ENCODE peak calls at places on chromosomes 1 and 21, in eight cellular contexts. R is ovary, J is fibroblast of lung, H is transverse colon, Y is endodermal cell, O is psoas muscle, Q is hepatocyte, W is WERI-Rb-1. N is an unnamed sample. For H3K27me3 and H3K36me3, the result is how much of the 10 kb centered on the place peaks cover.

GRCh38 chr1:28830814-28831213 is 18.8 kb downstream of the OPRD1 start:
- DNase-seq in Q (no peak), H (no peak), Y (no peak), O (no peak), R (no peak), J (no peak), W (peak), N (peak)

GRCh38 chr1:69814926-69815325 is 247.2 kb downstream of the LRRC7 start:
- DNase-seq in R (no peak), W (no peak), H (no peak), J (no peak), Y (no peak), O (no peak), Q (no peak), N (no peak)

GRCh38 chr21:46141767-46142580 is 13.4 kb downstream of the FTCD start:
- DNase-seq in H (no peak), J (no peak), Q (no peak), O (peak), R (peak), W (no peak), Y (no peak), N (no peak)

GRCh38 chr1:103250441-103250861 is 142.1 kb upstream of the COL11A1 start:
- DNase-seq in R (no peak), Y (peak), J (peak), H (no peak), W (no peak), Q (peak), O (no peak), N (no peak)

GRCh38 chr1:225911207-225912130 is 12.6 kb downstream of the PYCR2 start:
- DNase-seq in Q (peak), Y (peak), O (peak), H (peak), W (no peak), J (peak), R (peak), N (peak)

GRCh38 chr1:21149430-21149861 is 27.3 kb downstream of the EIF4G3 start:
- DNase-seq in W (no peak), Y (no peak), J (peak), H (peak), Q (peak), O (no peak), R (no peak), N (no peak)

GRCh38 chr1:54823670-54824069 is 22.5 kb upstream of the TTC22 start:
- DNase-seq in W (no peak), H (no peak), J (no peak), Y (no peak), O (no peak), Q (no peak), R (no peak), N (no peak)

GRCh38 chr1:222711319-222712252 is 705 bp downstream of the AIDA start:
- DNase-seq in Y (peak), Q (peak), J (peak), O (peak), R (peak), W (peak), H (peak), N (peak)

GRCh38 chr1:117173711-117174110 is 37.0 kb downstream of the VTCN1 start:
- DNase-seq in Y (no peak), Q (no peak), H (no peak), O (no peak), R (no peak), W (no peak), J (no peak), N (no peak)

GRCh38 chr1:226443439-226443838 is 35.5 kb upstream of the PARP1 start:
- DNase-seq in R (no peak), Q (no peak), Y (peak), J (peak), H (no peak), O (no peak), W (no peak), N (no peak)

GRCh38 chr1:219066631-219067349 is 106.9 kb upstream of the LYPLAL1 start:
- DNase-seq in O (no peak), W (no peak), R (no peak), J (peak), Y (no peak), Q (peak), H (no peak), N (no peak)

GRCh38 chr1:117587479-117588356 is 18.1 kb upstream of the TENT5C start:
- DNase-seq in H (no peak), J (no peak), R (no peak), Y (no peak), O (no peak), W (no peak), Q (no peak), N (no peak)

GRCh38 chr1:240739139-240739538 is 127.2 kb upstream of the GREM2 start:
- DNase-seq in Q (no peak), J (peak), W (no peak), Y (no peak), R (no peak), H (no peak), O (no peak), N (no peak)

GRCh38 chr1:184296466-184297243 is 90.2 kb upstream of the C1orf21 start:
- DNase-seq in Y (no peak), J (peak), O (peak), Q (peak), R (peak), W (peak), H (peak), N (no peak)

GRCh38 chr1:15422871-15423270 is 13.2 kb downstream of the EFHD2 start:
- DNase-seq in H (no peak), J (no peak), O (no peak), Q (no peak), W (no peak), R (no peak), Y (no peak), N (no peak)

GRCh38 chr1:94463056-94463764 is 45.0 kb downstream of the ABCD3 start:
- DNase-seq in J (no peak), Y (no peak), O (no peak), Q (no peak), R (no peak), W (no peak), H (no peak), N (no peak)

GRCh38 chr1:19179597-19180271 is 30.3 kb downstream of the UBR4 start:
- DNase-seq in W (peak), Y (no peak), J (peak), H (no peak), O (no peak), R (no peak), Q (peak), N (peak)

GRCh38 chr21:18384771-18385170 is 18.8 kb downstream of the TMPRSS15 start:
- DNase-seq in O (no peak), R (no peak), J (no peak), H (no peak), Y (no peak), W (no peak), Q (peak), N (peak)

GRCh38 chr1:10424034-10424433 is 6.2 kb upstream of the CENPS start:
- DNase-seq in O (peak), Y (no peak), W (no peak), J (peak), H (peak), R (peak), Q (peak), N (no peak)

GRCh38 chr1:153346067-153346723 is 2.4 kb downstream of the PGLYRP4 start:
- DNase-seq in Y (peak), W (peak), H (no peak), R (no peak), J (no peak), Q (no peak), O (no peak), N (peak)
- H3K4me3 ChIP-seq in Y (no peak), W (no peak), H (no peak), R (no peak), J (no peak), Q (no peak), O (no peak), N (no peak)

GRCh38 chr21:42361286-42361685 is 5.0 kb downstream of the TFF1 start:
- DNase-seq in J (no peak), Q (no peak), Y (no peak), W (peak), H (no peak), R (no peak), O (no peak), N (no peak)

GRCh38 chr21:42362198-42362597 is 4.1 kb downstream of the TFF1 start:
- DNase-seq in J (no peak), W (no peak), Y (no peak), Q (no peak), O (no peak), R (no peak), H (no peak), N (no peak)

GRCh38 chr21:42358261-42358660 is 7.5 kb upstream of the TFF2 start:
- DNase-seq in W (no peak), Q (no peak), O (no peak), J (no peak), Y (no peak), H (no peak), R (no peak), N (no peak)

GRCh38 chr21:42358937-42359336 is 7.4 kb downstream of the TFF1 start:
- DNase-seq in R (no peak), J (no peak), Y (no peak), W (no peak), H (no peak), Q (no peak), O (no peak), N (no peak)

DNA sequence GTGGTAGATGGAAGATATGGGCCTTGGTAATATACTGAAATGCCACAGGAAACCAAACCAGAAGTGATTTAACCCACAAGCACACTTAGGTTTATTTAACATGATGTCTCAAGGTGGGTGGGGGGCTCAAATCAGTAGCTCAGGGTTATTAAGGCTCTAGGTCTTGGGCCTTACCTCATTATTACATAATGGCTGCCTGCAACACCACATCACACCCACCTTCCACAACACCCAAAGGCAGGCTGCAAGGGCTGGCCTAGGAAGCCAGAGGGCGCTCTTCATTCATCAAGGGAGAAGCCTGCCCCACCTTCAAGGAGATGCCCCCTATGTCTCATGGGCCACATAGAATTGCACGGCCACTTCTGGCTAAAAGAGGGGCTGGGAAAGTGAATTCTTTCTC is 6.0 kb downstream of the TFF1 start:
- DNase-seq in Y (no peak), H (no peak), Q (no peak), J (no peak), W (peak), R (no peak), O (no peak), N (no peak)
- H3K27me3 ChIP-seq in Y (under half), H (under half), Q (under half), J (under half), W (under half), R (under half), O (under half), N (under half)

GRCh38 chr1:45619149-45619921 is 4.5 kb downstream of the CCDC17 start:
- DNase-seq in R (no peak), O (no peak), H (no peak), Q (no peak), J (no peak), W (no peak), Y (peak), N (peak)
- H3K36me3 ChIP-seq in R (under half), O (under half), H (under half), Q (under half), J (under half), W (half or more), Y (half or more), N (under half)

GRCh38 chr1:213107613-213108012 is 56.6 kb downstream of the RPS6KC1 start:
- DNase-seq in Q (no peak), Y (no peak), R (no peak), O (no peak), J (no peak), H (no peak), W (no peak), N (no peak)
- H3K4me3 ChIP-seq in Q (no peak), Y (no peak), R (no peak), O (no peak), J (no peak), H (no peak), W (no peak), N (no peak)

GRCh38 chr21:37568916-37569315 is 202.3 kb downstream of the DYRK1A start:
- DNase-seq in Y (no peak), W (no peak), O (no peak), R (no peak), J (no peak), H (no peak), Q (no peak), N (no peak)
- H3K27me3 ChIP-seq in Y (under half), W (under half), O (under half), R (under half), J (under half), H (under half), Q (under half), N (under half)

DNA sequence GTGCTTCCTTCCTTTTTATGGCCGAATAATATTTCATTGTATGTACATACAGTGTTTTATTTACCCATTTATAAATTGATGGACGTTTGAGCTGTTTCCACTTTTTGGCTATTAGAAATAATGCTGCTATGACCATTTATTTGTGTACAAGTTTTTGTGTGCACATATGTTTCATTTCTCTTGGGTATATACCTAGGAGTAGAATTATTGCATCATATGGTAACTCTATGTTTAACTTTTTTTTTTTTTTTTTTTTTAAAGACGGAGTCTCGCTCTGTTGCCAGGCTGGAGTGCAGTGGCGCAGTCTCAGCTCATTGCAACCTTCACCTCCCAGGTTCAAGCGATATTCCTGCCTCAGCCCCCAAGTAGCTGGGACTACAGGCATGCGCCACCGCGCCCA is 19.0 kb downstream of the SDHC start:
- DNase-seq in O (no peak), Y (no peak), R (no peak), H (no peak), W (no peak), J (no peak), Q (no peak), N (no peak)
- H3K36me3 ChIP-seq in O (under half), Y (half or more), R (under half), H (half or more), W (half or more), J (under half), Q (under half), N (under half)

GRCh38 chr1:36324322-36324802 is 917 bp upstream of the EVA1B start:
- DNase-seq in Q (no peak), H (no peak), J (no peak), O (no peak), R (peak), W (no peak), Y (no peak), N (no peak)
- H3K4me3 ChIP-seq in Q (no peak), H (no peak), J (peak), O (peak), R (peak), W (peak), Y (peak), N (peak)

GRCh38 chr1:210771131-210771530 is 362.8 kb downstream of the KCNH1 start:
- DNase-seq in H (no peak), Y (no peak), J (no peak), Q (no peak), O (no peak), W (no peak), R (no peak), N (no peak)
- H3K27me3 ChIP-seq in H (under half), Y (under half), J (under half), Q (under half), O (under half), W (under half), R (under half), N (under half)

DNA sequence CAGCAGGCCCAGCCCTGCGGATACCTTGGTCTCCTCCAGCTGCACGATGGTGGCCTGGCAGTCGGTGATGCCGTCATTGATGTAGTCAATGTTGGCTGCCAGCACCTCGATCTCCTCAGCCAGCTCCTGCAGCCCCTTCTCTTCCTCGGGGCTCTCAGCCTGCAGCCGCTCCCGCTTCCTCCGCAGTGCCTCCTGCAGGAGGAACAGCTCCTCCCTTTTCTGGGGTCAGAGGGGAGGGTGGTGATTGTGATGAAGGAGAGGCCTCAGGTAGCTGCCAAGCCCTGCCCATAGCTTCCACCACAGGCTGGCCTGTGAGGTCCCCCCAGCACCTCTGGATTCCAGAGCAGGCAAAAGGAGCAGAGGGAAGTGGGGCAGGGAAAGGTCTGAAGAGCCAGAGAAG is 33.4 kb downstream of the KIF21B start:
- DNase-seq in R (no peak), W (no peak), J (no peak), H (no peak), Y (peak), O (no peak), Q (no peak), N (no peak)
- H3K36me3 ChIP-seq in R (under half), W (half or more), J (under half), H (under half), Y (under half), O (under half), Q (under half), N (under half)

GRCh38 chr1:155294520-155295182 is 6.6 kb downstream of the PKLR start:
- DNase-seq in R (no peak), Y (peak), O (no peak), Q (no peak), J (no peak), W (no peak), H (no peak), N (peak)
- H3K4me3 ChIP-seq in R (no peak), Y (peak), O (peak), Q (no peak), J (no peak), W (no peak), H (no peak), N (peak)

N was measured in H7.